ENCODE peak calls at places on chromosome 10, in five cellular contexts. J is progenitor cell of endocrine pancreas; B is activated CD4-positive, alpha-beta T cell treated with anti-CD3 and anti-CD28 coated beads, Interleukin-2, amount 10 ng/mL, durations not matched to agents 7 days and 5 days; S is foreskin fibroblast; Y is NCI-H2029. R is an unnamed sample.
A peak's percentile ranks its signal among the peaks of the same experiment; 100 is the strongest.

GRCh38 chr10:27258838-27259532 is 18.4 kb upstream of the ACBD5 start:
- DNase-seq in B (no peak), J (peak; percentile 43), S (no peak), Y (no peak), R (peak; percentile 71)

GRCh38 chr10:78408671-78409472 is 375.2 kb downstream of the RPS24 start:
- DNase-seq in B (no peak), J (no peak), Y (peak; percentile 54), S (no peak), R (no peak)

GRCh38 chr10:92419740-92420553 is 129.0 kb downstream of the MARCHF5 start:
- DNase-seq in J (no peak), S (peak; percentile 57), B (no peak), Y (no peak), R (peak; percentile 52)

GRCh38 chr10:44176311-44176710 is 208.6 kb downstream of the CXCL12 start:
- DNase-seq in S (no peak), J (no peak), B (no peak), Y (no peak), R (no peak)

GRCh38 chr10:99845837-99846382 is 63.5 kb downstream of the ABCC2 start:
- DNase-seq in Y (peak; percentile 35), S (peak; percentile 89), J (peak; percentile 58), B (peak; percentile 85), R (peak; percentile 74)

GRCh38 chr10:99631496-99631895 is 11.3 kb upstream of the SLC25A28 start:
- DNase-seq in S (peak; percentile 35), B (no peak), J (no peak), Y (no peak), R (no peak)

GRCh38 chr10:87873656-87874055 is 10.2 kb downstream of the PTEN start:
- DNase-seq in Y (no peak), S (no peak), J (no peak), B (no peak), R (no peak)

GRCh38 chr10:95758351-95759025 is 2.5 kb downstream of the ENTPD1 start:
- DNase-seq in B (no peak), Y (peak; percentile 9), S (no peak), J (no peak), R (no peak)

GRCh38 chr10:102718220-102718619 is 3.8 kb downstream of the SFXN2 start:
- DNase-seq in J (no peak), Y (no peak), B (no peak), S (peak; percentile 43), R (peak; percentile 60)

GRCh38 chr10:63005246-63005645 is 127.9 kb upstream of the NRBF2 start:
- DNase-seq in J (no peak), S (peak; percentile 41), Y (no peak), B (no peak), R (no peak)

GRCh38 chr10:32109603-32110002 is 53.4 kb upstream of the KIF5B start:
- DNase-seq in B (no peak), J (no peak), Y (no peak), S (no peak), R (no peak)

R was measured in ecto neural progenitor cell.